ENCODE peak calls at places on chromosome 14, in nine cellular contexts. K is activated CD8-positive, alpha-beta T cell treated with anti-CD3 and anti-CD28 coated beads for 36 hours; I is tibial artery; D is fibroblast of lung; X is IMR-90; H is ovary; L is fibroblast of pulmonary artery; C is WERI-Rb-1; J is foreskin fibroblast. R is an unnamed sample.

GRCh38 chr14:102485693-102486512 is 23.7 kb downstream of the ANKRD9 start:
- DNase-seq in K (no peak), I (no peak), D (no peak), X (no peak), H (no peak), L (no peak), C (no peak), J (no peak), R (no peak)

GRCh38 chr14:87615822-87616679 is 376.9 kb downstream of the GALC start:
- DNase-seq in K (peak), I (peak), D (peak), X (peak), H (peak), L (peak), C (peak), J (peak), R (peak)

GRCh38 chr14:70884595-70885342 is 22.5 kb upstream of the PCNX1 start:
- DNase-seq in K (peak), I (no peak), D (no peak), X (no peak), H (no peak), L (no peak), C (no peak), J (no peak), R (no peak)

GRCh38 chr14:34329281-34329680 is 132.8 kb downstream of the SPTSSA start:
- DNase-seq in K (no peak), I (no peak), D (peak), X (peak), H (no peak), L (no peak), C (no peak), J (no peak), R (no peak)

GRCh38 chr14:37186865-37187264 is 10.9 kb upstream of the MIPOL1 start:
- DNase-seq in K (no peak), I (no peak), D (no peak), X (no peak), H (no peak), L (no peak), C (no peak), J (no peak), R (no peak)

GRCh38 chr14:69101331-69101826 is 51.5 kb downstream of the DCAF5 start:
- DNase-seq in K (peak), I (no peak), D (peak), X (peak), H (no peak), L (peak), C (no peak), J (peak), R (no peak)

GRCh38 chr14:58296731-58297130 is 1.6 kb upstream of the ARID4A start:
- DNase-seq in K (no peak), I (no peak), D (no peak), X (peak), H (no peak), L (peak), C (no peak), J (peak), R (no peak)

GRCh38 chr14:39367387-39367751 is 64.9 kb downstream of the FBXO33 start:
- DNase-seq in K (no peak), I (no peak), D (no peak), X (no peak), H (no peak), L (no peak), C (no peak), J (no peak), R (no peak)

GRCh38 chr14:97290065-97290464 is 492.9 kb downstream of the VRK1 start:
- DNase-seq in K (peak), I (no peak), D (no peak), X (no peak), H (no peak), L (no peak), C (no peak), J (no peak), R (no peak)

GRCh38 chr14:104978774-104979691 is 859 bp upstream of the AHNAK2 start:
- DNase-seq in K (no peak), I (no peak), D (no peak), X (no peak), H (no peak), L (no peak), C (no peak), J (no peak), R (no peak)

GRCh38 chr14:31071151-31071550 is 45.0 kb upstream of the STRN3 start:
- DNase-seq in K (no peak), I (no peak), D (no peak), X (no peak), H (no peak), L (no peak), C (no peak), J (no peak), R (no peak)

GRCh38 chr14:23536494-23536893 is 15.1 kb downstream of the ZFHX2 start:
- DNase-seq in K (no peak), I (no peak), D (no peak), X (no peak), H (no peak), L (no peak), C (no peak), J (no peak), R (no peak)

GRCh38 chr14:69986336-69986735 is 107.1 kb downstream of the SMOC1 start:
- DNase-seq in K (no peak), I (no peak), D (no peak), X (no peak), H (no peak), L (no peak), C (no peak), J (no peak), R (no peak)

GRCh38 chr14:77660754-77661153 is 44.3 kb upstream of the SPTLC2 start:
- DNase-seq in K (no peak), I (no peak), D (no peak), X (no peak), H (no peak), L (no peak), C (no peak), J (no peak), R (no peak)

GRCh38 chr14:33938131-33938949 is 12.5 kb downstream of the EGLN3 start:
- DNase-seq in K (no peak), I (peak), D (no peak), X (no peak), H (peak), L (peak), C (no peak), J (no peak), R (no peak)

GRCh38 chr14:23186913-23187654 is 3.6 kb upstream of the SLC7A8 start:
- DNase-seq in K (peak), I (peak), D (peak), X (peak), H (no peak), L (peak), C (peak), J (peak), R (peak)

GRCh38 chr14:78974691-78975090 is 804.5 kb downstream of the NRXN3 start:
- DNase-seq in K (no peak), I (no peak), D (peak), X (peak), H (no peak), L (peak), C (no peak), J (no peak), R (no peak)

GRCh38 chr14:62179367-62180018 is 417.3 kb downstream of the SNAPC1 start:
- DNase-seq in K (peak), I (no peak), D (peak), X (peak), H (no peak), L (peak), C (peak), J (peak), R (peak)

GRCh38 chr14:81464253-81465001 is 64.3 kb upstream of the STON2 start:
- DNase-seq in K (peak), I (peak), D (peak), X (peak), H (peak), L (peak), C (peak), J (peak), R (peak)

GRCh38 chr14:98170580-98170979 is 1101.4 kb downstream of the BCL11B start:
- DNase-seq in K (no peak), I (no peak), D (no peak), X (no peak), H (no peak), L (no peak), C (no peak), J (no peak), R (no peak)

GRCh38 chr14:103207038-103207403 is 83.8 kb downstream of the TNFAIP2 start:
- DNase-seq in K (no peak), I (peak), D (peak), X (no peak), H (peak), L (peak), C (no peak), J (peak), R (no peak)

GRCh38 chr14:59090572-59090971 is 97.9 kb upstream of the DAAM1 start:
- DNase-seq in K (no peak), I (no peak), D (no peak), X (no peak), H (no peak), L (no peak), C (no peak), J (peak), R (no peak)

GRCh38 chr14:42192659-42193425 is 586.2 kb downstream of the LRFN5 start:
- DNase-seq in K (no peak), I (no peak), D (peak), X (peak), H (no peak), L (peak), C (no peak), J (peak), R (no peak)

GRCh38 chr14:95620659-95621059 is 65.6 kb upstream of the TCL1B start:
- DNase-seq in K (no peak), I (no peak), D (no peak), X (no peak), H (no peak), L (no peak), C (no peak), J (no peak), R (no peak)

GRCh38 chr14:70947739-70948138 is 40.5 kb downstream of the PCNX1 start:
- DNase-seq in K (no peak), I (no peak), D (no peak), X (no peak), H (no peak), L (no peak), C (no peak), J (no peak), R (no peak)

GRCh38 chr14:61421212-61421923 is 100.0 kb downstream of the PRKCH start:
- DNase-seq in K (no peak), I (no peak), D (peak), X (no peak), H (no peak), L (no peak), C (no peak), J (no peak), R (no peak)

DNA sequence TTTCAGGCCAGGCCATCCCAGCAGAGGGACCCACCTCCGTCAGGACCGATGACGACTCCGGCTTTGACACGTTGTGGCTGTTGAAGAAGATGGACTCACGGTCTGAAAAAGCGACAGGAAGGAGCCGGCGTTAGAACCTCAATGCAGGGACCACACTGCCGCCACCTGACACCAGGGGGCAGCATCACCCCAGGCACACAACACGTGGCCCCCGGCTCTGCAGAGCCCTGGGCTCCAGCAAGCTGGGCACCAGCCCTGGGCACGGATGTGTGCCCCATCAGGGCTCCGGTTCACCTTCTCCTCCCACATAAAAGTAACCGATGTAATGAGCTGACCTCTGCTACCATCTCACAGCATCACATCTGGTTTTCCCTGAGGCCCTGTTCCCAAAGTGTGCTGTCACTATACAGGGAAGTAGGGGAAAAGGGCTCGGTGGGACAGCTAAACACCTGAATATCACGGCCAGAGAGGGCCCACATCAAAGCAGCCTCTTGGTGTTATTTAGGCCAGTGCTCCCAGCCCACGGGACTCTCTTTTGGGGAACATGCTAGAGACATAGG is 29.0 kb downstream of the CHGA start:
- DNase-seq in K (peak), I (peak), D (peak), X (peak), H (peak), L (peak), C (peak), J (peak), R (peak)
- TF ChIP-seq CTCF in K (peak), I (peak), D (peak), X (peak), H (peak), L (peak), C (peak), J (peak), R (peak)

GRCh38 chr14:91523972-91524371 is 13.9 kb upstream of the PPP4R3A start:
- DNase-seq in K (no peak), I (no peak), D (no peak), X (no peak), H (no peak), L (no peak), C (no peak), J (no peak), R (no peak)
- TF ChIP-seq CTCF in K (no peak), I (no peak), D (no peak), X (no peak), H (no peak), L (no peak), C (peak), J (no peak), R (no peak)

GRCh38 chr14:75002392-75003249 is at the start of gene EIF2B2:
- DNase-seq in K (peak), I (peak), D (peak), X (peak), H (peak), L (peak), C (peak), J (peak), R (peak)
- TF ChIP-seq CTCF in K (peak), I (peak), D (no peak), X (peak), H (peak), L (no peak), C (peak), J (no peak), R (no peak)

GRCh38 chr14:72634910-72635647 is 258.8 kb downstream of the DPF3 start:
- DNase-seq in K (no peak), I (no peak), D (no peak), X (no peak), H (no peak), L (no peak), C (no peak), J (no peak), R (peak)
- TF ChIP-seq CTCF in K (no peak), I (no peak), D (no peak), X (no peak), H (no peak), L (no peak), C (no peak), J (no peak), R (no peak)

DNA sequence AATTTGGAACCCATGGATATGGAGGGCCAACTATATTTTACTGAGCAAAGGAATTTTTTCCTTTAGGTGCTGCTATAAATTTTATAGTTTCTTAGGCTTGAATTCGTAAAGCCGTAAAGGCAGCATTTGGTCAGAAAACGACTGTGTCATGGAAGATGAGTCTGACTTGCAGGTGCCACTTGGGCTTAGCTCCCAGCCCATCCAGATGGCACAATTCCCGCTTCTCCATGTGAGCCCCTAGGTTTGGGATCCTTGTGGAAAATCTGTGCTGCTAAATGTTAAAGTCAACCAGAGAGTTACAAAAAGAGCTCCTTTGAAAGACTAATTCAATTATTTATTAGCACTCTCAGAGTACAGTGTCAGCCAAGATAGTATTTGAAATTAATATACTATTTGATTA is 120.1 kb upstream of the NPAS3 start:
- DNase-seq in K (no peak), I (no peak), D (no peak), X (no peak), H (no peak), L (no peak), C (no peak), J (no peak), R (no peak)
- TF ChIP-seq CTCF in K (no peak), I (no peak), D (no peak), X (no peak), H (no peak), L (no peak), C (no peak), J (no peak), R (no peak)

R was measured in GM20000.